ENCODE peak calls at places on chromosomes 2 and 18, in ten cellular contexts. One of them, this sample, is unnamed.

GRCh38 chr18:46211816-46212215 is 107.6 kb downstream of the HAUS1 start:
- DNase-seq in A549: no peak
- DNase-seq in lung microvascular endothelial cell: peak; percentile 52
- DNase-seq in osteocyte: no peak
- DNase-seq in HuH-7: no peak
- DNase-seq in left colon: no peak
- DNase-seq in coronary artery: no peak
- DNase-seq in brain microvascular endothelial cell: no peak
- DNase-seq in heart right ventricle: no peak
- DNase-seq in psoas muscle: no peak
- DNase-seq in this sample: no peak

GRCh38 chr18:55998071-55998522 is 410.1 kb upstream of the TCF4 start:
- DNase-seq in left colon: no peak
- DNase-seq in heart right ventricle: no peak
- DNase-seq in coronary artery: no peak
- DNase-seq in lung microvascular endothelial cell: no peak
- DNase-seq in psoas muscle: no peak
- DNase-seq in HuH-7: peak; percentile 12
- DNase-seq in brain microvascular endothelial cell: peak; percentile 7
- DNase-seq in A549: no peak
- DNase-seq in osteocyte: no peak
- DNase-seq in this sample: no peak

GRCh38 chr2:120641366-120641771 is 94.3 kb upstream of the GLI2 start:
- DNase-seq in psoas muscle: no peak
- DNase-seq in left colon: no peak
- DNase-seq in lung microvascular endothelial cell: no peak
- DNase-seq in osteocyte: peak; percentile 57
- DNase-seq in brain microvascular endothelial cell: peak; percentile 67
- DNase-seq in A549: no peak
- DNase-seq in coronary artery: peak; percentile 54
- DNase-seq in HuH-7: no peak
- DNase-seq in heart right ventricle: no peak
- DNase-seq in this sample: no peak

GRCh38 chr2:144946263-144946662 is 426.3 kb upstream of the ZEB2 start:
- DNase-seq in lung microvascular endothelial cell: no peak
- DNase-seq in heart right ventricle: no peak
- DNase-seq in coronary artery: no peak
- DNase-seq in osteocyte: no peak
- DNase-seq in HuH-7: no peak
- DNase-seq in left colon: no peak
- DNase-seq in brain microvascular endothelial cell: no peak
- DNase-seq in psoas muscle: no peak
- DNase-seq in A549: no peak
- DNase-seq in this sample: no peak

GRCh38 chr2:45263147-45263546 is 253.9 kb upstream of the SIX2 start:
- DNase-seq in lung microvascular endothelial cell: peak; percentile 75
- DNase-seq in left colon: no peak
- DNase-seq in brain microvascular endothelial cell: peak; percentile 32
- DNase-seq in osteocyte: no peak
- DNase-seq in psoas muscle: no peak
- DNase-seq in A549: no peak
- DNase-seq in HuH-7: no peak
- DNase-seq in heart right ventricle: no peak
- DNase-seq in coronary artery: peak; percentile 38
- DNase-seq in this sample: no peak

GRCh38 chr2:217908544-217908943 is 94.3 kb downstream of the TNS1 start:
- DNase-seq in left colon: no peak
- DNase-seq in HuH-7: no peak
- DNase-seq in heart right ventricle: no peak
- DNase-seq in coronary artery: no peak
- DNase-seq in psoas muscle: peak; percentile 57
- DNase-seq in osteocyte: no peak
- DNase-seq in brain microvascular endothelial cell: no peak
- DNase-seq in A549: no peak
- DNase-seq in lung microvascular endothelial cell: no peak
- DNase-seq in this sample: no peak

GRCh38 chr18:46324556-46324955 is 220.4 kb downstream of the HAUS1 start:
- DNase-seq in lung microvascular endothelial cell: no peak
- DNase-seq in HuH-7: no peak
- DNase-seq in left colon: no peak
- DNase-seq in A549: peak; percentile 43
- DNase-seq in osteocyte: no peak
- DNase-seq in heart right ventricle: no peak
- DNase-seq in psoas muscle: no peak
- DNase-seq in coronary artery: no peak
- DNase-seq in brain microvascular endothelial cell: peak; percentile 54
- DNase-seq in this sample: no peak

GRCh38 chr2:207786956-207787516 is 17.3 kb upstream of the FZD5 start:
- DNase-seq in HuH-7: no peak
- DNase-seq in left colon: no peak
- DNase-seq in brain microvascular endothelial cell: no peak
- DNase-seq in osteocyte: no peak
- DNase-seq in lung microvascular endothelial cell: no peak
- DNase-seq in coronary artery: no peak
- DNase-seq in heart right ventricle: no peak
- DNase-seq in A549: no peak
- DNase-seq in psoas muscle: no peak
- DNase-seq in this sample: no peak

GRCh38 chr2:100818003-100818605 is 1.8 kb upstream of the NPAS2 start:
- DNase-seq in lung microvascular endothelial cell: no peak
- DNase-seq in left colon: no peak
- DNase-seq in brain microvascular endothelial cell: peak; percentile 53
- DNase-seq in heart right ventricle: no peak
- DNase-seq in coronary artery: no peak
- DNase-seq in osteocyte: no peak
- DNase-seq in psoas muscle: no peak
- DNase-seq in HuH-7: no peak
- DNase-seq in A549: peak; percentile 32
- DNase-seq in this sample: no peak

GRCh38 chr2:57981369-57981768 is 65.2 kb upstream of the VRK2 start:
- DNase-seq in brain microvascular endothelial cell: peak; percentile 63
- DNase-seq in osteocyte: no peak
- DNase-seq in lung microvascular endothelial cell: no peak
- DNase-seq in left colon: no peak
- DNase-seq in heart right ventricle: no peak
- DNase-seq in A549: peak; percentile 10
- DNase-seq in psoas muscle: no peak
- DNase-seq in coronary artery: no peak
- DNase-seq in HuH-7: no peak
- DNase-seq in this sample: no peak

GRCh38 chr2:106562232-106562631 is 75.1 kb downstream of the CD8B2 start:
- DNase-seq in A549: no peak
- DNase-seq in coronary artery: peak; percentile 61
- DNase-seq in osteocyte: no peak
- DNase-seq in psoas muscle: no peak
- DNase-seq in lung microvascular endothelial cell: no peak
- DNase-seq in HuH-7: no peak
- DNase-seq in brain microvascular endothelial cell: no peak
- DNase-seq in heart right ventricle: no peak
- DNase-seq in left colon: no peak
- DNase-seq in this sample: no peak

GRCh38 chr2:147451902-147452515 is 392.8 kb upstream of the ACVR2A start:
- DNase-seq in psoas muscle: no peak
- DNase-seq in left colon: no peak
- DNase-seq in osteocyte: no peak
- DNase-seq in HuH-7: no peak
- DNase-seq in brain microvascular endothelial cell: no peak
- DNase-seq in A549: no peak
- DNase-seq in coronary artery: no peak
- DNase-seq in lung microvascular endothelial cell: no peak
- DNase-seq in heart right ventricle: no peak
- DNase-seq in this sample: no peak

GRCh38 chr18:7946724-7947377 is 379.7 kb downstream of the PTPRM start:
- DNase-seq in psoas muscle: no peak
- DNase-seq in lung microvascular endothelial cell: peak; percentile 62
- DNase-seq in A549: peak; percentile 14
- DNase-seq in osteocyte: no peak
- DNase-seq in brain microvascular endothelial cell: peak; percentile 72
- DNase-seq in left colon: peak; percentile 38
- DNase-seq in HuH-7: no peak
- DNase-seq in coronary artery: no peak
- DNase-seq in heart right ventricle: no peak
- DNase-seq in this sample: no peak

GRCh38 chr18:9469700-9470099 is 5.6 kb upstream of the RALBP1 start:
- DNase-seq in coronary artery: no peak
- DNase-seq in brain microvascular endothelial cell: no peak
- DNase-seq in left colon: no peak
- DNase-seq in lung microvascular endothelial cell: no peak
- DNase-seq in psoas muscle: no peak
- DNase-seq in A549: no peak
- DNase-seq in HuH-7: no peak
- DNase-seq in heart right ventricle: no peak
- DNase-seq in osteocyte: no peak
- DNase-seq in this sample: no peak

GRCh38 chr2:216379955-216380354 is 7.7 kb upstream of the MARCHF4 start:
- DNase-seq in heart right ventricle: no peak
- DNase-seq in psoas muscle: no peak
- DNase-seq in A549: no peak
- DNase-seq in osteocyte: no peak
- DNase-seq in coronary artery: no peak
- DNase-seq in HuH-7: no peak
- DNase-seq in left colon: no peak
- DNase-seq in brain microvascular endothelial cell: no peak
- DNase-seq in lung microvascular endothelial cell: no peak
- DNase-seq in this sample: no peak

GRCh38 chr18:65468881-65469280 is 281.9 kb upstream of the CDH7 start:
- DNase-seq in lung microvascular endothelial cell: no peak
- DNase-seq in osteocyte: no peak
- DNase-seq in heart right ventricle: no peak
- DNase-seq in left colon: no peak
- DNase-seq in A549: no peak
- DNase-seq in HuH-7: no peak
- DNase-seq in psoas muscle: no peak
- DNase-seq in coronary artery: no peak
- DNase-seq in brain microvascular endothelial cell: no peak
- DNase-seq in this sample: no peak

GRCh38 chr2:74253937-74254336 is 55.5 kb downstream of the MTHFD2 start:
- DNase-seq in brain microvascular endothelial cell: no peak
- DNase-seq in psoas muscle: no peak
- DNase-seq in osteocyte: no peak
- DNase-seq in lung microvascular endothelial cell: no peak
- DNase-seq in left colon: no peak
- DNase-seq in A549: no peak
- DNase-seq in HuH-7: no peak
- DNase-seq in heart right ventricle: no peak
- DNase-seq in coronary artery: no peak
- DNase-seq in this sample: no peak

GRCh38 chr2:55954306-55955035 is 30.9 kb upstream of the EFEMP1 start:
- DNase-seq in coronary artery: no peak
- DNase-seq in brain microvascular endothelial cell: no peak
- DNase-seq in heart right ventricle: no peak
- DNase-seq in HuH-7: no peak
- DNase-seq in osteocyte: no peak
- DNase-seq in psoas muscle: no peak
- DNase-seq in lung microvascular endothelial cell: no peak
- DNase-seq in left colon: no peak
- DNase-seq in A549: no peak
- DNase-seq in this sample: no peak

GRCh38 chr2:37599688-37600525 is 71.5 kb downstream of the CDC42EP3 start:
- DNase-seq in left colon: no peak
- DNase-seq in lung microvascular endothelial cell: no peak
- DNase-seq in A549: no peak
- DNase-seq in osteocyte: no peak
- DNase-seq in HuH-7: no peak
- DNase-seq in coronary artery: no peak
- DNase-seq in heart right ventricle: no peak
- DNase-seq in psoas muscle: no peak
- DNase-seq in brain microvascular endothelial cell: no peak
- DNase-seq in this sample: no peak

GRCh38 chr2:41736586-41736985 is 311.2 kb upstream of the PKDCC start:
- DNase-seq in A549: no peak
- DNase-seq in osteocyte: no peak
- DNase-seq in brain microvascular endothelial cell: no peak
- DNase-seq in coronary artery: no peak
- DNase-seq in psoas muscle: no peak
- DNase-seq in lung microvascular endothelial cell: no peak
- DNase-seq in left colon: no peak
- DNase-seq in heart right ventricle: no peak
- DNase-seq in HuH-7: no peak
- DNase-seq in this sample: no peak

GRCh38 chr18:31684279-31685096 is at the start of gene B4GALT6:
- DNase-seq in psoas muscle: peak; percentile 48
- DNase-seq in A549: peak; percentile 46
- DNase-seq in heart right ventricle: peak; percentile 30
- DNase-seq in brain microvascular endothelial cell: peak; percentile 7
- DNase-seq in lung microvascular endothelial cell: peak; percentile 46
- DNase-seq in osteocyte: no peak
- DNase-seq in coronary artery: no peak
- DNase-seq in left colon: peak; percentile 48
- DNase-seq in HuH-7: peak; percentile 41
- DNase-seq in this sample: peak; percentile 49

GRCh38 chr2:167966937-167967913 is 280.2 kb downstream of the STK39 start:
- DNase-seq in HuH-7: no peak
- DNase-seq in A549: no peak
- DNase-seq in left colon: no peak
- DNase-seq in heart right ventricle: no peak
- DNase-seq in psoas muscle: no peak
- DNase-seq in coronary artery: no peak
- DNase-seq in lung microvascular endothelial cell: no peak
- DNase-seq in osteocyte: no peak
- DNase-seq in brain microvascular endothelial cell: no peak
- DNase-seq in this sample: no peak

GRCh38 chr2:212611026-212611425 is 72.4 kb upstream of the ERBB4 start:
- DNase-seq in brain microvascular endothelial cell: no peak
- DNase-seq in heart right ventricle: no peak
- DNase-seq in coronary artery: no peak
- DNase-seq in left colon: no peak
- DNase-seq in lung microvascular endothelial cell: no peak
- DNase-seq in HuH-7: no peak
- DNase-seq in A549: no peak
- DNase-seq in psoas muscle: no peak
- DNase-seq in osteocyte: no peak
- DNase-seq in this sample: no peak